ENCODE peak calls at places on chromosomes 7 and 10, in nine cellular contexts. N is HuH-7; U is HT1080; W is stimulated activated naive B cell treated with anti-CD40 and anti-IgM and Interleukin-4, amounts not matched to agents 10 μg/mL and 1 μg/mL and 100 μg/mL, for 72 hours; R is PC-9; I is DMS79 treated with DMSO at 0.1 percent for 48 hours; X is Karpas-422; L is activated CD4-positive, CD25-positive, alpha-beta regulatory T cell; Q is left ventricle myocardium superior. G is an unnamed sample.
A peak's percentile ranks its signal among the peaks of the same experiment; 100 is the strongest.

GRCh38 chr7:154783281-154783909 is 219.5 kb downstream of the PAXIP1 start:
- DNase-seq in N (no peak), U (no peak), W (no peak), R (no peak), I (no peak), X (no peak), L (no peak), Q (no peak), G (no peak)

GRCh38 chr10:90930971-90931841 is 10.3 kb upstream of the ANKRD1 start:
- DNase-seq in N (no peak), U (peak; percentile 95), W (no peak), R (peak; percentile 77), I (no peak), X (no peak), L (no peak), Q (peak; percentile 60), G (no peak)

GRCh38 chr10:105974803-105975456 is 1189.6 kb downstream of the SORCS1 start:
- DNase-seq in N (peak; percentile 6), U (peak; percentile 56), W (no peak), R (no peak), I (no peak), X (no peak), L (no peak), Q (no peak), G (no peak)

GRCh38 chr10:46265981-46266505 is 20.8 kb upstream of the ANTXRL start:
- DNase-seq in N (no peak), U (no peak), W (no peak), R (no peak), I (no peak), X (no peak), L (no peak), Q (no peak), G (no peak)

GRCh38 chr7:39595102-39595620 is 28.2 kb upstream of the RALA start:
- DNase-seq in N (no peak), U (peak; percentile 15), W (no peak), R (no peak), I (peak; percentile 41), X (no peak), L (no peak), Q (no peak), G (no peak)

GRCh38 chr10:125411724-125412123 is 251.4 kb upstream of the CTBP2 start:
- DNase-seq in N (no peak), U (peak; percentile 94), W (no peak), R (no peak), I (no peak), X (no peak), L (no peak), Q (no peak), G (no peak)

GRCh38 chr10:80474597-80474910 is 20.4 kb downstream of the TSPAN14 start:
- DNase-seq in N (no peak), U (no peak), W (no peak), R (no peak), I (no peak), X (no peak), L (no peak), Q (no peak), G (no peak)

GRCh38 chr10:61063911-61064310 is 119.9 kb upstream of the RHOBTB1 start:
- DNase-seq in N (no peak), U (peak; percentile 56), W (no peak), R (no peak), I (no peak), X (no peak), L (no peak), Q (no peak), G (no peak)

GRCh38 chr10:688621-689426 is 644 bp downstream of the DIP2C start:
- DNase-seq in N (peak; percentile 63), U (no peak), W (no peak), R (no peak), I (no peak), X (no peak), L (no peak), Q (peak; percentile 68), G (no peak)

GRCh38 chr10:87913170-87913921 is 49.9 kb downstream of the PTEN start:
- DNase-seq in N (no peak), U (no peak), W (no peak), R (no peak), I (no peak), X (no peak), L (no peak), Q (no peak), G (no peak)

GRCh38 chr10:77837248-77837924 is 89.2 kb downstream of the DLG5 start:
- DNase-seq in N (peak; percentile 52), U (peak; percentile 66), W (peak; percentile 17), R (no peak), I (peak; percentile 10), X (peak; percentile 90), L (no peak), Q (peak; percentile 24), G (no peak)

GRCh38 chr7:70568674-70569334 is 563.1 kb upstream of the GALNT17 start:
- DNase-seq in N (no peak), U (no peak), W (no peak), R (no peak), I (peak; percentile 83), X (no peak), L (no peak), Q (peak; percentile 62), G (no peak)

GRCh38 chr10:101839421-101840063 is 4.1 kb downstream of the KCNIP2 start:
- DNase-seq in N (peak; percentile 84), U (no peak), W (peak; percentile 56), R (peak; percentile 44), I (peak; percentile 11), X (peak; percentile 73), L (peak; percentile 24), Q (peak; percentile 72), G (no peak)

GRCh38 chr7:96479015-96479645 is 157.2 kb upstream of the SLC25A13 start:
- DNase-seq in N (no peak), U (no peak), W (no peak), R (no peak), I (no peak), X (no peak), L (no peak), Q (no peak), G (no peak)

GRCh38 chr7:18370689-18371088 is 124.9 kb upstream of the HDAC9 start:
- DNase-seq in N (no peak), U (no peak), W (no peak), R (no peak), I (no peak), X (no peak), L (no peak), Q (no peak), G (no peak)

GRCh38 chr10:8071006-8071405 is 16.5 kb downstream of the GATA3 start:
- DNase-seq in N (no peak), U (no peak), W (no peak), R (no peak), I (no peak), X (no peak), L (no peak), Q (no peak), G (no peak)

GRCh38 chr10:7813481-7813880 is 4.8 kb upstream of the TAF3 start:
- DNase-seq in N (peak; percentile 36), U (no peak), W (no peak), R (no peak), I (no peak), X (peak; percentile 50), L (no peak), Q (no peak), G (no peak)

GRCh38 chr7:48109848-48110663 is 21.0 kb downstream of the UPP1 start:
- DNase-seq in N (peak; percentile 70), U (peak; percentile 43), W (peak; percentile 65), R (peak; percentile 95), I (peak; percentile 10), X (peak; percentile 92), L (peak; percentile 79), Q (peak; percentile 82), G (no peak)

GRCh38 chr7:66047426-66047825 is 28.2 kb upstream of the ASL start:
- DNase-seq in N (no peak), U (peak; percentile 95), W (no peak), R (peak; percentile 69), I (no peak), X (no peak), L (no peak), Q (no peak), G (peak; percentile 29)

GRCh38 chr7:95469850-95470249 is 15.9 kb upstream of the ASB4 start:
- DNase-seq in N (no peak), U (no peak), W (no peak), R (no peak), I (no peak), X (no peak), L (no peak), Q (no peak), G (no peak)

GRCh38 chr10:97584798-97585438 is 729 bp downstream of the HOGA1 start:
- DNase-seq in N (no peak), U (no peak), W (no peak), R (no peak), I (no peak), X (no peak), L (no peak), Q (peak; percentile 60), G (no peak)

GRCh38 chr10:79941585-79942210 is 7.2 kb downstream of the SFTPD start:
- DNase-seq in N (no peak), U (no peak), W (no peak), R (no peak), I (no peak), X (no peak), L (no peak), Q (no peak), G (no peak)

GRCh38 chr7:48182736-48183369 is 11.6 kb downstream of the ABCA13 start:
- DNase-seq in N (no peak), U (peak; percentile 56), W (no peak), R (no peak), I (no peak), X (no peak), L (no peak), Q (no peak), G (no peak)

GRCh38 chr7:41010418-41010817 is 692.5 kb downstream of the INHBA start:
- DNase-seq in N (no peak), U (no peak), W (no peak), R (no peak), I (no peak), X (no peak), L (no peak), Q (no peak), G (no peak)

GRCh38 chr10:101050206-101051069 is 11.4 kb upstream of the KAZALD1 start:
- DNase-seq in N (peak; percentile 82), U (peak; percentile 55), W (peak; percentile 53), R (peak; percentile 67), I (peak; percentile 31), X (peak; percentile 93), L (peak; percentile 63), Q (peak; percentile 70), G (no peak)

GRCh38 chr7:36747251-36747968 is 23.1 kb upstream of the AOAH start:
- DNase-seq in N (no peak), U (peak; percentile 69), W (no peak), R (no peak), I (no peak), X (no peak), L (no peak), Q (no peak), G (no peak)

GRCh38 chr7:84394219-84394618 is 199.6 kb upstream of the SEMA3A start:
- DNase-seq in N (no peak), U (no peak), W (no peak), R (no peak), I (no peak), X (no peak), L (no peak), Q (no peak), G (no peak)

GRCh38 chr10:29840516-29841276 is 205.9 kb upstream of the SVIL start:
- DNase-seq in N (peak; percentile 63), U (no peak), W (no peak), R (no peak), I (peak; percentile 21), X (no peak), L (no peak), Q (no peak), G (no peak)

GRCh38 chr7:105154084-105154483 is 140.1 kb downstream of the KMT2E start:
- DNase-seq in N (no peak), U (no peak), W (no peak), R (no peak), I (no peak), X (no peak), L (no peak), Q (no peak), G (no peak)

GRCh38 chr7:150340024-150340749 is 1.2 kb downstream of the RARRES2 start:
- DNase-seq in N (no peak), U (no peak), W (no peak), R (no peak), I (no peak), X (no peak), L (no peak), Q (peak; percentile 79), G (no peak)

GRCh38 chr10:75189266-75190096 is 21.1 kb upstream of the VDAC2 start:
- DNase-seq in N (no peak), U (no peak), W (no peak), R (no peak), I (no peak), X (peak; percentile 15), L (no peak), Q (no peak), G (no peak)

G was measured in GOT3.